ENCODE peak calls at places on chromosome 1, in seven cellular contexts. F is MCF 10A, L is lower leg skin, P is GOT3, E is T follicular helper cell, A is NCI-H1092, Y is cardiac muscle cell. N is an unnamed sample.

GRCh38 chr1:1143636-1144035 is 27.7 kb upstream of the C1orf159 start:
- DNase-seq in F (no peak), L (no peak), P (no peak), E (no peak), A (no peak), Y (no peak), N (no peak)

GRCh38 chr1:19356266-19356665 is 44.1 kb downstream of the SLC66A1 start:
- DNase-seq in F (no peak), L (no peak), P (no peak), E (no peak), A (peak), Y (no peak), N (no peak)

GRCh38 chr1:1630965-1631792 is 794 bp upstream of the MMP23B start:
- DNase-seq in F (no peak), L (no peak), P (no peak), E (no peak), A (no peak), Y (peak), N (peak)

GRCh38 chr1:45040297-45040696 is 28.2 kb downstream of the UROD start:
- DNase-seq in F (no peak), L (no peak), P (no peak), E (no peak), A (no peak), Y (no peak), N (no peak)

GRCh38 chr1:52423771-52424170 is 19.4 kb downstream of the PRPF38A start:
- DNase-seq in F (no peak), L (no peak), P (no peak), E (peak), A (no peak), Y (peak), N (no peak)

GRCh38 chr1:79113836-79114235 is 107.3 kb upstream of the ADGRL4 start:
- DNase-seq in F (no peak), L (no peak), P (no peak), E (no peak), A (no peak), Y (no peak), N (no peak)

GRCh38 chr1:13583964-13584791 is 546 bp downstream of the PDPN start:
- DNase-seq in F (peak), L (peak), P (no peak), E (no peak), A (no peak), Y (peak), N (peak)

GRCh38 chr1:234659538-234659937 is 49.6 kb upstream of the IRF2BP2 start:
- DNase-seq in F (peak), L (no peak), P (no peak), E (no peak), A (no peak), Y (no peak), N (no peak)

GRCh38 chr1:164659621-164660414 is 100.8 kb downstream of the PBX1 start:
- DNase-seq in F (no peak), L (peak), P (no peak), E (no peak), A (no peak), Y (no peak), N (peak)